ENCODE peak calls at places on chromosomes 1 and 21, in four cellular contexts. One of them, this sample, is unnamed.

GRCh38 chr1:229452956-229453801 is 19.3 kb upstream of the ACTA1 start:
- DNase-seq in H9: no peak
- DNase-seq in mesendoderm: peak; percentile 64
- DNase-seq in IMR-90: peak; percentile 50
- DNase-seq in this sample: no peak

GRCh38 chr1:100077525-100077924 is 55.2 kb downstream of the SASS6 start:
- DNase-seq in mesendoderm: no peak
- DNase-seq in IMR-90: no peak
- DNase-seq in H9: no peak
- DNase-seq in this sample: no peak

GRCh38 chr21:28309596-28309995 is 683.1 kb downstream of the LTN1 start:
- DNase-seq in H9: no peak
- DNase-seq in IMR-90: no peak
- DNase-seq in mesendoderm: no peak
- DNase-seq in this sample: no peak

GRCh38 chr1:230730979-230731378 is 16.2 kb upstream of the CAPN9 start:
- DNase-seq in IMR-90: no peak
- DNase-seq in H9: no peak
- DNase-seq in mesendoderm: no peak
- DNase-seq in this sample: no peak

GRCh38 chr1:35925741-35926140 is 5.2 kb upstream of the AGO3 start:
- DNase-seq in H9: no peak
- DNase-seq in IMR-90: peak; percentile 92
- DNase-seq in mesendoderm: no peak
- DNase-seq in this sample: no peak

GRCh38 chr1:178284059-178284458 is 190.2 kb downstream of the RASAL2 start:
- DNase-seq in H9: no peak
- DNase-seq in mesendoderm: no peak
- DNase-seq in IMR-90: no peak
- DNase-seq in this sample: no peak

GRCh38 chr1:153649867-153650235 is 8.7 kb upstream of the SNAPIN start:
- DNase-seq in IMR-90: no peak
- DNase-seq in H9: no peak
- DNase-seq in mesendoderm: no peak
- DNase-seq in this sample: no peak

GRCh38 chr1:41450747-41451285 is 33.7 kb downstream of the EDN2 start:
- DNase-seq in IMR-90: no peak
- DNase-seq in mesendoderm: no peak
- DNase-seq in H9: no peak
- DNase-seq in this sample: no peak

GRCh38 chr21:45552696-45553391 is 10.6 kb upstream of the SLC19A1 start:
- DNase-seq in H9: peak; percentile 26
- DNase-seq in IMR-90: no peak
- DNase-seq in mesendoderm: no peak
- DNase-seq in this sample: no peak

GRCh38 chr1:202283379-202283844 is 58.3 kb downstream of the UBE2T start:
- DNase-seq in mesendoderm: no peak
- DNase-seq in IMR-90: peak; percentile 75
- DNase-seq in H9: no peak
- DNase-seq in this sample: no peak

GRCh38 chr1:39737546-39738169 is 1.0 kb upstream of the PPIE start:
- DNase-seq in mesendoderm: no peak
- DNase-seq in IMR-90: peak; percentile 79
- DNase-seq in H9: no peak
- DNase-seq in this sample: no peak

GRCh38 chr1:59672851-59673574 is 141.7 kb upstream of the HOOK1 start:
- DNase-seq in H9: peak; percentile 40
- DNase-seq in IMR-90: peak; percentile 81
- DNase-seq in mesendoderm: peak; percentile 95
- DNase-seq in this sample: no peak

GRCh38 chr1:170354679-170355078 is 177.3 kb upstream of the GORAB start:
- DNase-seq in mesendoderm: no peak
- DNase-seq in H9: no peak
- DNase-seq in IMR-90: no peak
- DNase-seq in this sample: no peak

GRCh38 chr1:197100677-197101076 is 33.6 kb upstream of the F13B start:
- DNase-seq in mesendoderm: no peak
- DNase-seq in IMR-90: no peak
- DNase-seq in H9: no peak
- DNase-seq in this sample: no peak

GRCh38 chr21:44732263-44732662 is 20.9 kb upstream of the TSPEAR start:
- DNase-seq in mesendoderm: no peak
- DNase-seq in IMR-90: no peak
- DNase-seq in H9: peak; percentile 21
- DNase-seq in this sample: peak; percentile 24

GRCh38 chr1:160070243-160071163 is 543 bp upstream of the KCNJ10 start:
- DNase-seq in IMR-90: peak; percentile 27
- DNase-seq in H9: peak; percentile 95
- DNase-seq in mesendoderm: peak; percentile 91
- DNase-seq in this sample: peak; percentile 92

GRCh38 chr1:175089319-175089718 is 21.7 kb downstream of the TNN start:
- DNase-seq in H9: no peak
- DNase-seq in mesendoderm: no peak
- DNase-seq in IMR-90: no peak
- DNase-seq in this sample: no peak

GRCh38 chr1:59596432-59596831 is 218.3 kb upstream of the HOOK1 start:
- DNase-seq in H9: no peak
- DNase-seq in mesendoderm: peak; percentile 55
- DNase-seq in IMR-90: peak; percentile 95
- DNase-seq in this sample: no peak

GRCh38 chr1:226870026-226870322 is 442 bp upstream of the PSEN2 start:
- DNase-seq in mesendoderm: peak; percentile 89
- DNase-seq in IMR-90: no peak
- DNase-seq in H9: no peak
- DNase-seq in this sample: no peak

GRCh38 chr1:111399792-111400610 is 27.5 kb downstream of the OVGP1 start:
- DNase-seq in IMR-90: peak; percentile 55
- DNase-seq in mesendoderm: peak; percentile 58
- DNase-seq in H9: no peak
- DNase-seq in this sample: no peak

DNA sequence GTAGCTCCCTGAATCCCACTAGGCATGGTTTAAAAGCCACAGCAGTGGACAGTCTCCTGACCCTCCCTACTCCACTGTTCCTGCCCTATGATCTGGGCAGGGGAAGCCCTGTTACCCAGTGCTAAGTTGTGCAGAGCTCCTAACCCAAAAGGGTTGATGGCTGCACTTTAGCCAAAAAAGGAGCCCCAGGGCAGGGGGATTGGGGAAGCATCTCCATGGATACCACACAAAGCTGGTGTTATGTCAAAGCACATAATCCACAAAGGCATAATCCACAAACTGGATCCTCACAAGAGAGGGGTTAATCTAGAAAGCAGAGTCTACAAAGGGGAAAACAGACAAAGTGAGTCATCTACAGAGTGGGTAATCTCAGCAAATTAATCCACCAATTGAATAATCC is 5.7 kb downstream of the RSPO1 start:
- DNase-seq in H9: no peak
- DNase-seq in mesendoderm: no peak
- DNase-seq in IMR-90: no peak
- DNase-seq in this sample: no peak
- H4K5ac ChIP-seq in H9: no peak overlapping the region
- H4K5ac ChIP-seq in mesendoderm: no peak overlapping the region
- H4K5ac ChIP-seq in IMR-90: no peak overlapping the region
- H4K5ac ChIP-seq in this sample: no peak overlapping the region

DNA sequence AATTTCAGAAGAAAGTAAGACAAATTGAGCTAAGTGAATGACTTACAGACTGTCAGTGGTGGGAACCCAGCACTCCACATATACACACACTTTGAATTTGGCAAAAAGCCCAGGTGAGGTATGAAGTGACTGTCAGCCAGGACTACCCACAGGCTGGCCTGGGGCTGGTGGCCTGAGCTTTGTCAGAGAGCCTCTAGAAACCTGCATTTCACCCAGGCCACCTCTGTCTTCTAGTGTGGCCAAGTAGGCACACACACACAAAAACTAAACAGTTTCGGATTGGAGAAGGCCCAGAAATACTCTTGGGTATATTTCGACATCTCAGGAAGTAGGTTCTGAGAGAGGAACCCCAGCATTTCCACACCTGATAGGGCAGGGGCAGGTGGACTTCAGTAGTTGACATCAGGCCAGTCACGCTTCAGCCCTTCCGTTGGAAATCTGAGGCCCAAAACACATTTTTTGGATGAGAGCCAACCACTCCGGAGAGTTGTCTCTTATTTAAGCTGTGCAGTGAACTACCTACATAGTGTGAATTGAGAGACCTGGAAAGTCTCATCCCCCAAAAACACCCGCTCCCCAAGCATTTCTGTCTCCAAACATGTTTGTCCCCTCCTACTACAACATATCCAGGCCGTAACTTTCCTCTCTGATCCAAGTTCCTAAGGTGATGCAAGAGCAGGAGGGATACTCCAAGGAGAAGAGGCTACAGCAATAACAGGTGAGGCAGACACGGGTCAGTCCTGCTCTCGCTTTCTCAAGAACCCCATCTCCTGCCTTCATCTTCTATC is 167.2 kb upstream of the PROX1 start:
- DNase-seq in H9: no peak
- DNase-seq in mesendoderm: no peak
- DNase-seq in IMR-90: no peak
- DNase-seq in this sample: no peak
- H4K5ac ChIP-seq in H9: no peak overlapping the region
- H4K5ac ChIP-seq in mesendoderm: no peak overlapping the region
- H4K5ac ChIP-seq in IMR-90: no peak overlapping the region
- H4K5ac ChIP-seq in this sample: no peak overlapping the region

GRCh38 chr1:4693316-4693715 is 38.9 kb downstream of the AJAP1 start:
- DNase-seq in H9: no peak
- DNase-seq in mesendoderm: no peak
- DNase-seq in IMR-90: no peak
- DNase-seq in this sample: no peak
- H4K5ac ChIP-seq in H9: no peak overlapping the region
- H4K5ac ChIP-seq in mesendoderm: no peak overlapping the region
- H4K5ac ChIP-seq in IMR-90: no peak overlapping the region
- H4K5ac ChIP-seq in this sample: no peak overlapping the region

GRCh38 chr1:30422251-30422650 is 301.1 kb downstream of the MATN1 start:
- DNase-seq in IMR-90: no peak
- DNase-seq in H9: peak; percentile 16
- DNase-seq in mesendoderm: no peak
- DNase-seq in this sample: no peak
- H4K5ac ChIP-seq in IMR-90: no peak overlapping the region
- H4K5ac ChIP-seq in H9: no peak overlapping the region
- H4K5ac ChIP-seq in mesendoderm: no peak overlapping the region
- H4K5ac ChIP-seq in this sample: no peak overlapping the region

GRCh38 chr1:38063616-38064015 is 17.0 kb upstream of the POU3F1 start:
- DNase-seq in H9: peak; percentile 59
- DNase-seq in mesendoderm: peak; percentile 59
- DNase-seq in IMR-90: no peak
- DNase-seq in this sample: no peak
- H4K5ac ChIP-seq in H9: no peak overlapping the region
- H4K5ac ChIP-seq in mesendoderm: no peak overlapping the region
- H4K5ac ChIP-seq in IMR-90: no peak overlapping the region
- H4K5ac ChIP-seq in this sample: no peak overlapping the region

DNA sequence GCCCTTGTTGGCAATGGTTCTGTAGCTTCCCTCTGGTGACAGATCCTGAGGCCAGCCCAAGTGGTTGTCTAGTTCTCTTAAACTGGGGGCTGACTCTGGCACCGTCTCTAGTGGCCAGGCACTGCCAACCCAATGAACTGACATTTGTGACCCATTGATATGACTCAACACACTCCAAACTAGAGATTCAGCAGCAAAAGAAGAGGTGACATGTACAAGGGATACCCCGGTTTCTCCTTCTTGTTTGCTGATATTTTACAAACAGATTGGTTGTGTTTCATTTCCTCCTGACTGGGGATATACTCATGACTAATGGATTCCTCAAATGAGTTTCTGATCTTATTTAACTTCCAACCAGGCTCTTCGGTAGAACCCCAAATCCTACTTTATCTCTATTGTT is 65.9 kb upstream of the DNAJC6 start:
- DNase-seq in mesendoderm: no peak
- DNase-seq in H9: no peak
- DNase-seq in IMR-90: no peak
- DNase-seq in this sample: no peak
- H4K5ac ChIP-seq in mesendoderm: no peak overlapping the region
- H4K5ac ChIP-seq in H9: no peak overlapping the region
- H4K5ac ChIP-seq in IMR-90: no peak overlapping the region
- H4K5ac ChIP-seq in this sample: no peak overlapping the region

DNA sequence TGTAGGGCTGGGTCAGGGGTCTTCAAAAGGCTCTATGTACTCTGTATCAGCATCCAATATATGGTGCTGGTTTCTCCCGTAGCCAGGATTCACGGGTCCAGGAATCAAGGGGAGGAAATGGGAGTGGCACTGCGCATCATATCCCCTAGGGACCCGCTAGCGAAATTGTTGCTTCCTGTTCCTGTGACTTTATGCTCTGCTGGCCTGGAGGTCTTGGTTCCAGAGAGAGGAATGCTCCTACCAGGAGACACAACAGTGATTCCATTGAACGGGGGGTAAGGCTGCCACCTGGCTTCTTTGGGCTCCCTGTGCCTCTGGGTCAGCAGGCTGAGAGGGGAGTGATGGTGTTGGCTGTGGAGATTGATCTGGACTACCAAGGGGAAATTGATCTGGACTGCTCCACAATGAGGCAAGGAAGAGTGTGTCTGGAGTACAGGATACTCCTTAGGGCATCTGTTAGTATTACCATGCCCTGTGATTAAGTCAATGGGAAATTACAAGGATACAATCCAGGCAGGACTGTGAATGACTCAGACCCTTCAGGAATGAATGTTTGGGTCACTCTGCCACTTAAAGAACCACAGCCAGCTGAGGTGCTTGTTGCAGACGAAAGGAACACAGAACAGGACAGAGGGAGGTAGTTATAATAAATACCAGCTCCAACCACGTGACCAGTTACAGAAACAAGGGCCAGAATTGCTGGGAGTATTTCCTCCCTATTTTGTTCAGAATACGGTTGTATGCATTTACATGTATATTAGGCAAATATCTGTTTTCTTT is 10.2 kb downstream of the SPSB1 start:
- DNase-seq in IMR-90: peak; percentile 97
- DNase-seq in H9: no peak
- DNase-seq in mesendoderm: no peak
- DNase-seq in this sample: no peak
- H4K5ac ChIP-seq in IMR-90: peak overlapping the region; percentile 47
- H4K5ac ChIP-seq in H9: no peak overlapping the region
- H4K5ac ChIP-seq in mesendoderm: no peak overlapping the region
- H4K5ac ChIP-seq in this sample: no peak overlapping the region

GRCh38 chr1:221594600-221594999 is 147.3 kb downstream of the DUSP10 start:
- DNase-seq in mesendoderm: no peak
- DNase-seq in H9: no peak
- DNase-seq in IMR-90: no peak
- DNase-seq in this sample: no peak
- H4K5ac ChIP-seq in mesendoderm: no peak overlapping the region
- H4K5ac ChIP-seq in H9: no peak overlapping the region
- H4K5ac ChIP-seq in IMR-90: no peak overlapping the region
- H4K5ac ChIP-seq in this sample: no peak overlapping the region

GRCh38 chr21:26089730-26090129 is 80.8 kb downstream of the APP start:
- DNase-seq in IMR-90: no peak
- DNase-seq in mesendoderm: no peak
- DNase-seq in H9: no peak
- DNase-seq in this sample: no peak
- H4K5ac ChIP-seq in IMR-90: no peak overlapping the region
- H4K5ac ChIP-seq in mesendoderm: no peak overlapping the region
- H4K5ac ChIP-seq in H9: no peak overlapping the region
- H4K5ac ChIP-seq in this sample: no peak overlapping the region

This sample was measured in H1.